ENCODE peak calls at places on chromosome 15, in eight cellular contexts. E is RWPE2, O is AG10803, F is upper lobe of right lung, L is GM23248, Z is suprapubic skin, V is mesendoderm, R is A549. A is an unnamed sample.
A peak's percentile ranks its signal among the peaks of the same experiment; 100 is the strongest.

GRCh38 chr15:101255615-101256350 is 3.9 kb upstream of the CHSY1 start:
- DNase-seq in E (no peak), O (no peak), F (no peak), L (peak; percentile 28), Z (no peak), V (no peak), R (peak; percentile 37), A (no peak)

GRCh38 chr15:91710072-91710471 is 143.4 kb upstream of the SLCO3A1 start:
- DNase-seq in E (no peak), O (no peak), F (no peak), L (no peak), Z (no peak), V (peak; percentile 80), R (no peak), A (no peak)

GRCh38 chr15:77568014-77568959 is 64.4 kb downstream of the LINGO1 start:
- DNase-seq in E (no peak), O (no peak), F (no peak), L (no peak), Z (no peak), V (no peak), R (no peak), A (no peak)

GRCh38 chr15:32855942-32856341 is 138.1 kb downstream of the GREM1 start:
- DNase-seq in E (no peak), O (peak; percentile 100), F (no peak), L (peak; percentile 97), Z (no peak), V (peak; percentile 98), R (peak; percentile 93), A (no peak)

GRCh38 chr15:89490550-89491315 is 5.7 kb downstream of the RHCG start:
- DNase-seq in E (peak; percentile 58), O (no peak), F (no peak), L (no peak), Z (no peak), V (peak; percentile 25), R (no peak), A (no peak)

GRCh38 chr15:37246856-37247255 is 146.5 kb upstream of the MEIS2 start:
- DNase-seq in E (no peak), O (no peak), F (no peak), L (no peak), Z (no peak), V (peak; percentile 46), R (no peak), A (no peak)

GRCh38 chr15:75067123-75067854 is 43.9 kb downstream of the PPCDC start:
- DNase-seq in E (no peak), O (peak; percentile 20), F (no peak), L (peak; percentile 53), Z (no peak), V (no peak), R (no peak), A (no peak)

GRCh38 chr15:81189583-81190283 is 6.9 kb upstream of the IL16 start:
- DNase-seq in E (no peak), O (peak; percentile 99), F (peak; percentile 71), L (peak; percentile 96), Z (peak; percentile 92), V (no peak), R (no peak), A (no peak)

GRCh38 chr15:64423970-64424369 is 36.3 kb downstream of the TRIP4 start:
- DNase-seq in E (no peak), O (no peak), F (no peak), L (no peak), Z (no peak), V (no peak), R (no peak), A (no peak)

GRCh38 chr15:101039461-101039860 is 120.3 kb downstream of the LRRK1 start:
- DNase-seq in E (no peak), O (peak; percentile 22), F (no peak), L (no peak), Z (no peak), V (peak; percentile 90), R (no peak), A (no peak)

GRCh38 chr15:59410448-59410896 is 27.5 kb upstream of the FAM81A start:
- DNase-seq in E (no peak), O (no peak), F (no peak), L (peak; percentile 24), Z (no peak), V (no peak), R (peak; percentile 75), A (no peak)

GRCh38 chr15:54304321-54304720 is 326.1 kb downstream of the UNC13C start:
- DNase-seq in E (no peak), O (no peak), F (no peak), L (no peak), Z (no peak), V (no peak), R (no peak), A (no peak)

GRCh38 chr15:71888797-71889196 is 78.4 kb downstream of the NR2E3 start:
- DNase-seq in E (no peak), O (no peak), F (no peak), L (no peak), Z (no peak), V (no peak), R (no peak), A (no peak)

GRCh38 chr15:75776075-75776443 is 63.4 kb upstream of the CSPG4 start:
- DNase-seq in E (no peak), O (peak; percentile 75), F (no peak), L (peak; percentile 42), Z (no peak), V (peak; percentile 96), R (peak; percentile 43), A (no peak)

GRCh38 chr15:88664151-88664778 is 25.4 kb downstream of the ISG20 start:
- DNase-seq in E (peak; percentile 56), O (no peak), F (no peak), L (no peak), Z (no peak), V (peak; percentile 42), R (no peak), A (no peak)

GRCh38 chr15:78715930-78716329 is 74.9 kb upstream of the CHRNB4 start:
- DNase-seq in E (peak; percentile 78), O (no peak), F (no peak), L (peak; percentile 78), Z (no peak), V (no peak), R (peak; percentile 68), A (no peak)

GRCh38 chr15:49692514-49693090 is 71.8 kb downstream of the DTWD1 start:
- DNase-seq in E (no peak), O (peak; percentile 52), F (no peak), L (peak; percentile 28), Z (no peak), V (no peak), R (no peak), A (no peak)

GRCh38 chr15:87033056-87033455 is 953.4 kb downstream of the AGBL1 start:
- DNase-seq in E (no peak), O (no peak), F (no peak), L (peak; percentile 14), Z (no peak), V (no peak), R (peak; percentile 13), A (no peak)

GRCh38 chr15:92610101-92610520 is 45.5 kb downstream of the FAM174B start:
- DNase-seq in E (peak; percentile 65), O (no peak), F (peak; percentile 45), L (no peak), Z (peak; percentile 13), V (no peak), R (no peak), A (no peak)

GRCh38 chr15:33941279-33942063 is 26.8 kb upstream of the CHRM5 start:
- DNase-seq in E (no peak), O (no peak), F (no peak), L (no peak), Z (no peak), V (no peak), R (no peak), A (no peak)

GRCh38 chr15:90213123-90213817 is 12.1 kb downstream of the SEMA4B start:
- DNase-seq in E (no peak), O (no peak), F (no peak), L (no peak), Z (no peak), V (peak; percentile 18), R (no peak), A (no peak)

GRCh38 chr15:29815000-29815704 is 7.1 kb downstream of the TJP1 start:
- DNase-seq in E (no peak), O (peak; percentile 24), F (no peak), L (peak; percentile 77), Z (no peak), V (no peak), R (peak; percentile 64), A (no peak)

GRCh38 chr15:93236924-93237323 is 147.9 kb upstream of the RGMA start:
- DNase-seq in E (no peak), O (no peak), F (no peak), L (no peak), Z (no peak), V (peak; percentile 57), R (no peak), A (no peak)

DNA sequence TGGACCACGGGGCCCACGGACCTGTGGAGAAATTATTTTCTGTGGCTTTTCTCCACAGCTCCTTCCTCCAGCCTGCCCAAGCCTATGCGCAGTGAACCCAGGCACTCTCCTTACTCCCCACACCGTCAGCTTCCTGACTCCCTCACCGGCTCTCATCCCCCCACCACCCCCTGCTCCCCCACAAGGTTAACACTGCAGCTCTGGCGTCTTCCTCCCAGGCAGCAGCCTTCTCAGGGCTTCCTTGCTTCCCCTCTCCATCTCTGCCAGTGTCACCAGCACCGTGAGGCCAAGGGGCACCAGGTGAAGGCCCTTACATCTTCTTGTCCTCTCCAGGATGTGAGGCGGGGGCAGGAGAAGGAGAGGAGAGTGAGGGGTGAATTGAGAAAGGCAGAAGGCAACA is 168.3 kb upstream of the TLE3 start:
- DNase-seq in E (no peak), O (no peak), F (no peak), L (no peak), Z (no peak), V (no peak), R (no peak), A (no peak)
- H3K4me3 ChIP-seq in E (no peak overlapping the region), O (no peak overlapping the region), F (no peak overlapping the region), L (no peak overlapping the region), Z (no peak overlapping the region), V (no peak overlapping the region), R (no peak overlapping the region), A (no peak overlapping the region)

DNA sequence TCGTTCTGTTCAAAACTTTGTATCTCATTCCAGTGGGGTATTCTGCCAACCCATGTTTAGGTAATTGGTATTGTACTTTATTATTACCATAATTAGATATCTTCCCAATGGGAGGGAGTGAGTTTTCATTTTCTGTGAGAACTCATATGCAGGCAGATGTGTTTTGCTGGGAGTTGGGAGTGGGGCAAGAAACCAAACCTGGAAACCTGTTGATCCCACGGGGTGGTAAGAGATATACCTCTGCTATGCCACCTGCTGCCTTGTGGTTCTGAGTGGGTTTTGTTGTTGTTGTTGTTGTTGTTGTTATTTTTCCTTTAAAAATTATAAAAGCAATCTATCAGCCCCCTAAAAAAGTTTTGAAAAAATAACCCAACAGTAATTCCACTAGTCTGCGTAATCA is 32.1 kb downstream of the ZNF592 start:
- DNase-seq in E (no peak), O (no peak), F (no peak), L (no peak), Z (no peak), V (no peak), R (no peak), A (no peak)
- H3K4me3 ChIP-seq in E (no peak overlapping the region), O (no peak overlapping the region), F (no peak overlapping the region), L (no peak overlapping the region), Z (no peak overlapping the region), V (no peak overlapping the region), R (no peak overlapping the region), A (no peak overlapping the region)

GRCh38 chr15:44729394-44729913 is 6.9 kb upstream of the TRIM69 start:
- DNase-seq in E (no peak), O (no peak), F (peak; percentile 75), L (no peak), Z (no peak), V (no peak), R (no peak), A (no peak)
- H3K4me3 ChIP-seq in E (peak overlapping the region; percentile 59), O (peak overlapping the region; percentile 93), F (peak overlapping the region; percentile 91), L (peak overlapping the region; percentile 96), Z (peak overlapping the region; percentile 84), V (peak overlapping the region; percentile 67), R (peak overlapping the region; percentile 58), A (peak overlapping the region; percentile 86)

GRCh38 chr15:94287794-94288246 is 56.5 kb downstream of the MCTP2 start:
- DNase-seq in E (no peak), O (no peak), F (no peak), L (no peak), Z (no peak), V (no peak), R (no peak), A (no peak)
- H3K4me3 ChIP-seq in E (no peak overlapping the region), O (no peak overlapping the region), F (no peak overlapping the region), L (no peak overlapping the region), Z (no peak overlapping the region), V (no peak overlapping the region), R (no peak overlapping the region), A (no peak overlapping the region)